ENCODE peak calls at places on chromosomes 1 and 21, in six cellular contexts. Z is fibroblast of pulmonary artery, E is GM13977, L is kidney, P is GM20000, Q is ELF-1. G is an unnamed sample.

GRCh38 chr1:15412488-15412800 is 2.8 kb downstream of the EFHD2 start:
- DNase-seq in Q (no peak), P (no peak), Z (no peak), L (no peak), E (no peak), G (no peak)

GRCh38 chr1:218380125-218380977 is 35.2 kb downstream of the TGFB2 start:
- DNase-seq in L (no peak), Z (peak), Q (no peak), E (no peak), P (no peak), G (no peak)

GRCh38 chr21:46545363-46545762 is 59.5 kb downstream of the S100B start:
- DNase-seq in Q (no peak), P (no peak), E (no peak), Z (no peak), L (no peak), G (no peak)

GRCh38 chr1:199747984-199748383 is 279.5 kb upstream of the NR5A2 start:
- DNase-seq in Q (peak), L (peak), P (no peak), Z (no peak), E (no peak), G (no peak)

GRCh38 chr21:46116189-46116845 is 18.4 kb downstream of the COL6A2 start:
- DNase-seq in L (peak), P (no peak), E (no peak), Z (no peak), Q (no peak), G (no peak)

GRCh38 chr1:154445040-154445472 is 39.9 kb downstream of the IL6R start:
- DNase-seq in P (peak), Q (no peak), L (no peak), E (peak), Z (peak), G (peak)

GRCh38 chr1:39196244-39197215 is 8.0 kb upstream of the MACF1 start:
- DNase-seq in Z (peak), Q (no peak), L (no peak), P (peak), E (peak), G (peak)

GRCh38 chr1:178408869-178409268 is 87.9 kb downstream of the CLEC20A start:
- DNase-seq in L (no peak), E (no peak), Q (no peak), P (no peak), Z (peak), G (no peak)

GRCh38 chr1:43853161-43853921 is 80.3 kb upstream of the ARTN start:
- DNase-seq in L (no peak), Q (no peak), E (peak), P (peak), Z (peak), G (peak)

GRCh38 chr1:15033264-15033663 is 120.3 kb upstream of the TMEM51 start:
- DNase-seq in P (no peak), Z (peak), Q (no peak), L (no peak), E (no peak), G (no peak)

GRCh38 chr1:223712856-223713494 is 636 bp downstream of the CAPN2 start:
- DNase-seq in E (no peak), Q (peak), P (peak), Z (peak), L (peak), G (peak)

GRCh38 chr21:43194303-43195130 is 25.7 kb downstream of the CRYAA start:
- DNase-seq in E (no peak), P (peak), Z (no peak), Q (no peak), L (peak), G (no peak)

GRCh38 chr1:37851782-37852210 is 7.6 kb downstream of the MTF1 start:
- DNase-seq in E (no peak), Q (no peak), P (no peak), Z (peak), L (no peak), G (no peak)

GRCh38 chr1:234724517-234725176 is 114.7 kb upstream of the IRF2BP2 start:
- DNase-seq in E (peak), L (peak), P (no peak), Q (peak), Z (peak), G (peak)

GRCh38 chr1:178594133-178594532 is 81.2 kb downstream of the TEX35 start:
- DNase-seq in Z (no peak), L (no peak), P (no peak), E (no peak), Q (no peak), G (no peak)

GRCh38 chr1:31032266-31032665 is 33.3 kb downstream of the PUM1 start:
- DNase-seq in Q (no peak), Z (no peak), P (no peak), L (no peak), E (no peak), G (no peak)

GRCh38 chr1:231069333-231069732 is 29.3 kb upstream of the FAM89A start:
- DNase-seq in Z (no peak), E (no peak), L (no peak), P (no peak), Q (no peak), G (no peak)

GRCh38 chr1:167121375-167122120 is 27.7 kb downstream of the STYXL2 start:
- DNase-seq in L (peak), E (no peak), Z (no peak), P (no peak), Q (peak), G (no peak)

GRCh38 chr1:178868700-178869099 is 2.2 kb downstream of the ANGPTL1 start:
- DNase-seq in L (no peak), E (no peak), Z (no peak), P (no peak), Q (no peak), G (no peak)

GRCh38 chr1:81803423-81804103 is 2.8 kb downstream of the ADGRL2 start:
- DNase-seq in E (no peak), L (no peak), P (peak), Q (peak), Z (peak), G (no peak)

GRCh38 chr21:37700641-37701202 is 215.5 kb downstream of the KCNJ6 start:
- DNase-seq in L (no peak), Z (peak), Q (peak), P (peak), E (peak), G (no peak)

GRCh38 chr1:29895201-29895600 is 658.9 kb downstream of the PTPRU start:
- DNase-seq in Z (no peak), E (no peak), L (no peak), Q (no peak), P (no peak), G (no peak)

GRCh38 chr21:33293811-33294216 is 27.6 kb downstream of the IL10RB start:
- DNase-seq in Z (no peak), L (no peak), P (no peak), E (no peak), Q (no peak), G (no peak)

GRCh38 chr1:69121708-69122107 is 446.0 kb upstream of the LRRC7 start:
- DNase-seq in Z (peak), P (no peak), Q (no peak), E (no peak), L (no peak), G (no peak)

GRCh38 chr1:201573030-201573429 is 34.1 kb downstream of the NAV1 start:
- DNase-seq in Q (no peak), L (no peak), P (no peak), E (no peak), Z (no peak), G (no peak)

GRCh38 chr1:235009074-235009473 is 119.6 kb downstream of the TOMM20 start:
- DNase-seq in L (no peak), E (no peak), Q (no peak), P (no peak), Z (no peak), G (no peak)

GRCh38 chr1:79822053-79822452 is 815.5 kb upstream of the ADGRL4 start:
- DNase-seq in E (no peak), Q (no peak), P (no peak), Z (no peak), L (peak), G (no peak)

GRCh38 chr1:99818063-99818699 is 32.0 kb upstream of the AGL start:
- DNase-seq in Z (peak), Q (no peak), L (no peak), E (no peak), P (no peak), G (no peak)

GRCh38 chr1:13760921-13761320 is 60.9 kb downstream of the PRDM2 start:
- DNase-seq in Q (no peak), P (no peak), L (no peak), E (no peak), Z (no peak), G (no peak)

GRCh38 chr1:118788372-118788955 is 199.7 kb downstream of the TBX15 start:
- DNase-seq in P (no peak), E (no peak), L (peak), Q (no peak), Z (peak), G (no peak)

GRCh38 chr21:32412162-32412997 is at the start of gene EVA1C:
- DNase-seq in E (no peak), Q (peak), P (no peak), Z (peak), L (peak), G (peak)

GRCh38 chr1:214446772-214447556 is 104.4 kb downstream of the PTPN14 start:
- DNase-seq in P (no peak), L (peak), Z (peak), E (no peak), Q (peak), G (no peak)

GRCh38 chr1:10220200-10220599 is 9.8 kb downstream of the KIF1B start:
- DNase-seq in E (no peak), Q (no peak), Z (no peak), P (no peak), L (no peak), G (no peak)

GRCh38 chr1:234924450-234925355 is 203.9 kb downstream of the TOMM20 start:
- DNase-seq in L (no peak), P (no peak), Q (no peak), Z (no peak), E (no peak), G (no peak)

GRCh38 chr1:167052389-167052788 is 37.8 kb downstream of the GPA33 start:
- DNase-seq in Q (peak), P (no peak), E (no peak), L (no peak), Z (peak), G (no peak)

G was measured in stimulated activated effector memory CD8-positive, alpha-beta T cell treated with anti-CD3 and anti-CD28 coated beads, Interleukin-12 subunit alpha, Interleukin-12 subunit beta, amount 100 ng/mL, for 72 hours.